ENCODE peak calls at places on chromosome 13, in seven cellular contexts. T is adrenal gland, I is uterus, E is body of pancreas, G is ovary, B is Peyer's patch, F is stomach. W is an unnamed sample.

GRCh38 chr13:96960379-96960778 is 33.9 kb downstream of the OXGR1 start:
- DNase-seq in T (no peak), I (no peak), E (no peak), G (no peak), B (no peak), F (no peak), W (no peak)

GRCh38 chr13:29548722-29549446 is 46.6 kb downstream of the SLC7A1 start:
- DNase-seq in T (no peak), I (no peak), E (peak), G (no peak), B (no peak), F (no peak), W (no peak)

GRCh38 chr13:74891610-74892009 is 590.4 kb downstream of the TBC1D4 start:
- DNase-seq in T (no peak), I (no peak), E (no peak), G (no peak), B (no peak), F (no peak), W (no peak)

GRCh38 chr13:84430015-84430414 is 547.7 kb upstream of the SLITRK1 start:
- DNase-seq in T (no peak), I (no peak), E (no peak), G (no peak), B (no peak), F (no peak), W (no peak)

GRCh38 chr13:39036212-39036611 is 1.7 kb downstream of the PROSER1 start:
- DNase-seq in T (no peak), I (no peak), E (no peak), G (no peak), B (no peak), F (no peak), W (no peak)

GRCh38 chr13:101447852-101448251 is 4.6 kb upstream of the ITGBL1 start:
- DNase-seq in T (no peak), I (no peak), E (no peak), G (no peak), B (no peak), F (no peak), W (no peak)

GRCh38 chr13:24083722-24084421 is 76.6 kb upstream of the SPATA13 start:
- DNase-seq in T (no peak), I (no peak), E (no peak), G (no peak), B (no peak), F (no peak), W (no peak)

GRCh38 chr13:91056746-91057145 is 290.7 kb upstream of the MIR17HG start:
- DNase-seq in T (no peak), I (no peak), E (no peak), G (no peak), B (no peak), F (no peak), W (no peak)

GRCh38 chr13:28120317-28120716 is 18.0 kb upstream of the PAN3 start:
- DNase-seq in T (no peak), I (no peak), E (no peak), G (no peak), B (no peak), F (no peak), W (no peak)

GRCh38 chr13:43107780-43108179 is 84.4 kb downstream of the DNAJC15 start:
- DNase-seq in T (no peak), I (no peak), E (no peak), G (no peak), B (no peak), F (no peak), W (no peak)

GRCh38 chr13:32267836-32268439 is 47.2 kb downstream of the ZAR1L start:
- DNase-seq in T (no peak), I (no peak), E (peak), G (no peak), B (peak), F (peak), W (no peak)

GRCh38 chr13:75757336-75757735 is 121.2 kb downstream of the LMO7 start:
- DNase-seq in T (no peak), I (no peak), E (no peak), G (no peak), B (no peak), F (no peak), W (no peak)

GRCh38 chr13:47277774-47278173 is 380.9 kb upstream of the HTR2A start:
- DNase-seq in T (no peak), I (no peak), E (no peak), G (no peak), B (no peak), F (no peak), W (no peak)

GRCh38 chr13:91639316-91639715 is 240.9 kb downstream of the GPC5 start:
- DNase-seq in T (no peak), I (no peak), E (no peak), G (no peak), B (no peak), F (no peak), W (no peak)

GRCh38 chr13:111029957-111030609 is 85.0 kb upstream of the ARHGEF7 start:
- DNase-seq in T (no peak), I (no peak), E (no peak), G (no peak), B (no peak), F (no peak), W (no peak)

GRCh38 chr13:32025730-32026129 is 5.8 kb upstream of the FRY start:
- DNase-seq in T (no peak), I (no peak), E (no peak), G (no peak), B (no peak), F (no peak), W (no peak)

GRCh38 chr13:64817721-64818120 is 2412.4 kb downstream of the PCDH9 start:
- DNase-seq in T (no peak), I (no peak), E (no peak), G (no peak), B (no peak), F (no peak), W (no peak)

GRCh38 chr13:44902793-44903192 is 86.5 kb downstream of the NUFIP1 start:
- DNase-seq in T (no peak), I (no peak), E (no peak), G (no peak), B (no peak), F (no peak), W (no peak)

GRCh38 chr13:94345374-94346195 is 133.9 kb downstream of the DCT start:
- DNase-seq in T (no peak), I (no peak), E (no peak), G (no peak), B (no peak), F (no peak), W (no peak)

GRCh38 chr13:46866150-46866549 is 30.7 kb downstream of the HTR2A start:
- DNase-seq in T (no peak), I (peak), E (peak), G (no peak), B (peak), F (no peak), W (no peak)

GRCh38 chr13:20206065-20206725 is 13.5 kb upstream of the GJB2 start:
- DNase-seq in T (no peak), I (no peak), E (no peak), G (no peak), B (no peak), F (no peak), W (no peak)

GRCh38 chr13:42177189-42177588 is 94.8 kb upstream of the AKAP11 start:
- DNase-seq in T (no peak), I (no peak), E (no peak), G (no peak), B (no peak), F (no peak), W (no peak)

GRCh38 chr13:41696163-41697003 is 239.0 kb downstream of the RGCC start:
- DNase-seq in T (no peak), I (no peak), E (no peak), G (no peak), B (no peak), F (no peak), W (no peak)

GRCh38 chr13:47454986-47455385 is 546.1 kb downstream of the SUCLA2 start:
- DNase-seq in T (no peak), I (no peak), E (no peak), G (no peak), B (no peak), F (no peak), W (no peak)

GRCh38 chr13:80946008-80946802 is 605.3 kb upstream of the SPRY2 start:
- DNase-seq in T (no peak), I (no peak), E (no peak), G (no peak), B (no peak), F (no peak), W (no peak)

GRCh38 chr13:89695343-89696257 is 1651.9 kb upstream of the MIR17HG start:
- DNase-seq in T (peak), I (no peak), E (peak), G (no peak), B (no peak), F (peak), W (no peak)

GRCh38 chr13:111006508-111007031 is 91.7 kb upstream of the ANKRD10 start:
- DNase-seq in T (peak), I (peak), E (peak), G (peak), B (peak), F (no peak), W (no peak)

GRCh38 chr13:98492335-98493034 is 84.4 kb downstream of the STK24 start:
- DNase-seq in T (no peak), I (no peak), E (no peak), G (no peak), B (no peak), F (no peak), W (no peak)

GRCh38 chr13:48304132-48304876 is 753 bp downstream of the RB1 start:
- DNase-seq in T (peak), I (no peak), E (peak), G (peak), B (peak), F (peak), W (no peak)

GRCh38 chr13:113390874-113391497 is 27.1 kb upstream of the GRTP1 start:
- DNase-seq in T (no peak), I (no peak), E (no peak), G (no peak), B (no peak), F (no peak), W (no peak)

GRCh38 chr13:113397606-113398425 is 33.9 kb upstream of the GRTP1 start:
- DNase-seq in T (no peak), I (no peak), E (no peak), G (no peak), B (no peak), F (no peak), W (no peak)

GRCh38 chr13:113398963-113399754 is 35.2 kb upstream of the GRTP1 start:
- DNase-seq in T (no peak), I (no peak), E (no peak), G (no peak), B (no peak), F (no peak), W (peak)

GRCh38 chr13:113393226-113393571 is 29.3 kb upstream of the GRTP1 start:
- DNase-seq in T (no peak), I (no peak), E (no peak), G (no peak), B (no peak), F (no peak), W (peak)

GRCh38 chr13:113393572-113394503 is 29.9 kb upstream of the GRTP1 start:
- DNase-seq in T (peak), I (peak), E (peak), G (peak), B (peak), F (peak), W (no peak)
- TF ChIP-seq POLR2A in T (no peak), I (no peak), E (peak), G (no peak), B (no peak), F (no peak), W (no peak)

GRCh38 chr13:49711218-49711863 is 20.1 kb upstream of the EBPL start:
- DNase-seq in T (no peak), I (no peak), E (no peak), G (no peak), B (no peak), F (no peak), W (no peak)
- TF ChIP-seq POLR2A in T (no peak), I (no peak), E (no peak), G (no peak), B (no peak), F (no peak), W (no peak)

GRCh38 chr13:113448885-113449692 is 4.2 kb downstream of the ADPRHL1 start:
- DNase-seq in T (peak), I (peak), E (peak), G (peak), B (peak), F (peak), W (peak)
- TF ChIP-seq POLR2A in T (no peak), I (no peak), E (peak), G (no peak), B (peak), F (no peak), W (no peak)

DNA sequence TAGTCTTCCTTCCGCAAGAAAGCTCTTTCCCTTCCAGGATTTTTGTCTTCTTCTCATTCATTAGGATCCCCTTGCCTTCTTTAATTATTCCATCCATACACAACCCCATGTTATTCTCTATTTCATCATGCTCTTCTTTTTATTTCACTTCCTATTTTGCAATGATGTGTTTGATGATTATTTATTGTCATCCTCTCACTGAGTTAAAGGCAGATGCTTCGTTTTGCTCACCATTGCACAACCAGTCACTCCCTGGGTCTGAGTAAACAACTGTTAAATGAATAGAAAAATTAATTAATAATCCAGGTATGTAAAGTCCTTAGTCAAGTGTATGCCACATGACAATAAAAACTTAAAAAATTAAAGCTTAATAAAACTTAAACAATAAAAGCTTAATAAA is 397.3 kb downstream of the SPRY2 start:
- DNase-seq in T (no peak), I (no peak), E (no peak), G (no peak), B (no peak), F (no peak), W (no peak)
- TF ChIP-seq POLR2A in T (no peak), I (no peak), E (no peak), G (no peak), B (no peak), F (no peak), W (no peak)

GRCh38 chr13:60397693-60398437 is 845 bp downstream of the TDRD3 start:
- DNase-seq in T (peak), I (peak), E (peak), G (peak), B (peak), F (peak), W (peak)
- TF ChIP-seq POLR2A in T (peak), I (peak), E (peak), G (no peak), B (peak), F (no peak), W (no peak)

W was measured in suprapubic skin.